ENCODE peak calls at places on chromosomes 3 and 15, in nine cellular contexts. Z is lung microvascular endothelial cell; S is iris pigment epithelial cell; O is body of pancreas; U is activated CD8-positive, alpha-beta memory T cell treated with anti-CD3 and anti-CD28 coated beads for 24 hours; K is LoVo; C is mesenteric fat pad; L is T-helper 2 cell; X is fibroblast of gingiva. Y is an unnamed sample.

GRCh38 chr3:195094211-195094921 is 176.6 kb downstream of the XXYLT1 start:
- DNase-seq in U (no peak), L (no peak), X (no peak), Z (no peak), K (no peak), O (no peak), C (peak; percentile 87), S (no peak), Y (no peak)

GRCh38 chr15:65374831-65375401 is 2.9 kb downstream of the IGDCC3 start:
- DNase-seq in U (no peak), O (no peak), C (no peak), S (peak; percentile 8), K (no peak), L (no peak), X (no peak), Z (no peak), Y (no peak)

GRCh38 chr15:37880009-37880834 is 54.2 kb upstream of the TMCO5A start:
- DNase-seq in X (peak; percentile 39), O (peak; percentile 48), C (no peak), Z (peak; percentile 65), S (peak; percentile 69), K (peak; percentile 20), U (no peak), L (no peak), Y (peak; percentile 26)

GRCh38 chr3:168341965-168342719 is 246.4 kb upstream of the GOLIM4 start:
- DNase-seq in Z (no peak), L (no peak), S (no peak), O (no peak), X (no peak), K (no peak), U (no peak), C (no peak), Y (no peak)

GRCh38 chr15:51022206-51022605 is 72.5 kb downstream of the TNFAIP8L3 start:
- DNase-seq in Z (no peak), L (no peak), K (no peak), X (no peak), S (no peak), O (no peak), C (no peak), U (no peak), Y (no peak)

GRCh38 chr3:49238274-49239127 is 38.5 kb downstream of the C3orf62 start:
- DNase-seq in K (no peak), C (peak; percentile 30), S (peak; percentile 92), L (no peak), O (peak; percentile 75), Z (peak; percentile 95), U (no peak), X (peak; percentile 29), Y (no peak)

GRCh38 chr3:129240436-129240835 is 9.0 kb upstream of the COPG1 start:
- DNase-seq in S (no peak), C (no peak), K (no peak), Z (peak; percentile 39), L (no peak), O (no peak), U (no peak), X (peak; percentile 24), Y (peak; percentile 34)

GRCh38 chr3:141905129-141905528 is 28.7 kb downstream of the ATP1B3 start:
- DNase-seq in U (no peak), S (peak; percentile 36), K (no peak), O (no peak), X (no peak), L (no peak), Z (no peak), C (no peak), Y (no peak)

GRCh38 chr3:123383101-123384053 is 65.5 kb downstream of the ADCY5 start:
- DNase-seq in X (no peak), O (no peak), K (no peak), L (no peak), C (no peak), U (no peak), S (no peak), Z (no peak), Y (no peak)

GRCh38 chr3:110384601-110385000 is 687.0 kb upstream of the NECTIN3 start:
- DNase-seq in C (no peak), U (no peak), O (no peak), L (no peak), Z (peak; percentile 56), S (peak; percentile 77), X (peak; percentile 87), K (no peak), Y (no peak)

GRCh38 chr3:119662604-119663377 is 2.4 kb upstream of the POPDC2 start:
- DNase-seq in C (no peak), S (peak; percentile 57), Z (no peak), K (no peak), U (no peak), O (no peak), L (no peak), X (peak; percentile 57), Y (no peak)

GRCh38 chr15:66743703-66744536 is 41.9 kb downstream of the SMAD6 start:
- DNase-seq in K (no peak), C (no peak), O (no peak), S (peak; percentile 59), L (no peak), U (no peak), Z (no peak), X (peak; percentile 58), Y (no peak)

GRCh38 chr15:74134387-74135027 is 4.1 kb downstream of the ISLR2 start:
- DNase-seq in L (no peak), U (peak; percentile 70), O (peak; percentile 62), Z (no peak), C (no peak), X (peak; percentile 24), S (no peak), K (no peak), Y (peak; percentile 9)

GRCh38 chr3:87173776-87174175 is 53.3 kb upstream of the CHMP2B start:
- DNase-seq in O (no peak), X (no peak), U (no peak), L (no peak), S (no peak), C (no peak), Z (no peak), K (no peak), Y (no peak)

GRCh38 chr3:8914491-8914890 is 48.8 kb downstream of the RAD18 start:
- DNase-seq in C (no peak), X (peak; percentile 79), S (peak; percentile 79), L (no peak), Z (no peak), U (no peak), K (no peak), O (no peak), Y (no peak)

Y was measured in small intestine.